ENCODE peak calls at places on chromosomes 13 and 19, in six cellular contexts. A, B, Z, T, O and Q are unnamed samples.

GRCh38 chr13:52846567-52847321 is 1.7 kb downstream of the PCDH8 start:
- ATAC-seq in O (no peak), A (no peak), Z (no peak), B (peak), T (no peak), Q (no peak)

GRCh38 chr13:36837354-36838092 is 18.5 kb downstream of the RFXAP start:
- ATAC-seq in O (no peak), Z (no peak), T (no peak), A (peak), B (no peak), Q (no peak)

GRCh38 chr19:57068921-57069697 is 50.7 kb upstream of the USP29 start:
- ATAC-seq in T (no peak), A (peak), Z (no peak), B (no peak), O (no peak), Q (no peak)

GRCh38 chr13:27425151-27425917 is 915 bp downstream of the GTF3A start:
- ATAC-seq in O (peak), Z (peak), T (peak), A (peak), B (peak), Q (no peak)

GRCh38 chr19:6275170-6275744 is 4.5 kb downstream of the MLLT1 start:
- ATAC-seq in Z (no peak), T (no peak), B (no peak), O (no peak), A (no peak), Q (no peak)

GRCh38 chr19:46932346-46932745 is 71.5 kb downstream of the ARHGAP35 start:
- ATAC-seq in O (peak), Z (no peak), A (no peak), B (no peak), T (no peak), Q (no peak)

GRCh38 chr19:1173160-1173844 is 766 bp downstream of the SBNO2 start:
- ATAC-seq in Z (peak), B (peak), O (no peak), A (no peak), T (peak), Q (no peak)

GRCh38 chr13:113109151-113110047 is 3.8 kb downstream of the F7 start:
- ATAC-seq in Z (no peak), B (peak), A (no peak), T (no peak), O (no peak), Q (no peak)

GRCh38 chr19:48122421-48122820 is 11.8 kb upstream of the PLA2G4C start:
- ATAC-seq in A (no peak), O (no peak), T (no peak), B (no peak), Z (no peak), Q (no peak)

GRCh38 chr13:112213467-112214245 is 146.7 kb downstream of the SOX1 start:
- ATAC-seq in B (peak), T (no peak), Z (no peak), O (no peak), A (peak), Q (no peak)

GRCh38 chr19:6718111-6718740 is 2.2 kb downstream of the C3 start:
- ATAC-seq in A (no peak), O (no peak), Z (no peak), T (no peak), B (no peak), Q (no peak)

GRCh38 chr19:54062643-54063042 is 1.1 kb downstream of the VSTM1 start:
- ATAC-seq in Z (no peak), O (no peak), A (no peak), B (peak), T (no peak), Q (no peak)

GRCh38 chr13:77985866-77986636 is 67.4 kb upstream of the EDNRB start:
- ATAC-seq in B (no peak), Z (no peak), A (no peak), O (no peak), T (no peak), Q (no peak)

GRCh38 chr19:58380037-58380735 is 644 bp downstream of the ZNF837 start:
- ATAC-seq in B (no peak), T (peak), Z (peak), O (peak), A (peak), Q (no peak)

GRCh38 chr13:77810430-77810829 is 108.2 kb downstream of the EDNRB start:
- ATAC-seq in O (peak), A (peak), B (peak), Z (peak), T (no peak), Q (no peak)

GRCh38 chr13:51895906-51896888 is 34.4 kb downstream of the CCDC70 start:
- ATAC-seq in T (peak), B (peak), Z (peak), A (peak), O (peak), Q (no peak)

GRCh38 chr13:51518847-51519246 is 65.4 kb upstream of the WDFY2 start:
- ATAC-seq in B (peak), O (peak), Z (peak), A (no peak), T (no peak), Q (no peak)

GRCh38 chr19:41921280-41922219 is 6.7 kb downstream of the ERFL start:
- ATAC-seq in Z (peak), T (peak), A (no peak), O (peak), B (no peak), Q (no peak)

GRCh38 chr19:5188548-5189317 is 151.9 kb downstream of the PTPRS start:
- ATAC-seq in O (no peak), A (no peak), Z (no peak), B (no peak), T (no peak), Q (no peak)

GRCh38 chr19:5186293-5187050 is 154.1 kb downstream of the PTPRS start:
- ATAC-seq in T (no peak), O (no peak), B (peak), A (no peak), Z (no peak), Q (peak)

GRCh38 chr19:5191091-5191490 is 149.5 kb downstream of the PTPRS start:
- ATAC-seq in T (peak), A (no peak), O (no peak), B (no peak), Z (no peak), Q (no peak)

GRCh38 chr19:5192568-5192967 is 148.0 kb downstream of the PTPRS start:
- ATAC-seq in Z (no peak), A (no peak), O (no peak), T (no peak), B (no peak), Q (no peak)

DNA sequence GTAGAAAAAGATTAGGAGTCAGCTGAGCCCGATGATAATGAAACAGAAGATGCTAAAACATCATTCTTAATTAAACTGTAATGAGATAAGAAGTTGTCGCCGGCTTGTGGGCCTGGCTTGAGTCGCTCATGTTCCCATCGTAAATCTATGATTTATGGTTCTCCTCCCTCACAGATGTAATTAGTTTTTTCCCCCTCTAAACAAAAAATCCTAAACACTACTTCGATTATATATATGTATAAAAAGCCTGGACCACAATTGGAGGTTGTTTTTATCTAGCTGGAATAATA is 151.3 kb downstream of the PTPRS start:
- ATAC-seq in O (no peak), Z (no peak), A (no peak), T (no peak), B (no peak), Q (no peak)
- H3K4me3 ChIP-seq in O (no peak), Z (no peak), A (no peak), T (no peak), B (no peak), Q (no peak)

DNA sequence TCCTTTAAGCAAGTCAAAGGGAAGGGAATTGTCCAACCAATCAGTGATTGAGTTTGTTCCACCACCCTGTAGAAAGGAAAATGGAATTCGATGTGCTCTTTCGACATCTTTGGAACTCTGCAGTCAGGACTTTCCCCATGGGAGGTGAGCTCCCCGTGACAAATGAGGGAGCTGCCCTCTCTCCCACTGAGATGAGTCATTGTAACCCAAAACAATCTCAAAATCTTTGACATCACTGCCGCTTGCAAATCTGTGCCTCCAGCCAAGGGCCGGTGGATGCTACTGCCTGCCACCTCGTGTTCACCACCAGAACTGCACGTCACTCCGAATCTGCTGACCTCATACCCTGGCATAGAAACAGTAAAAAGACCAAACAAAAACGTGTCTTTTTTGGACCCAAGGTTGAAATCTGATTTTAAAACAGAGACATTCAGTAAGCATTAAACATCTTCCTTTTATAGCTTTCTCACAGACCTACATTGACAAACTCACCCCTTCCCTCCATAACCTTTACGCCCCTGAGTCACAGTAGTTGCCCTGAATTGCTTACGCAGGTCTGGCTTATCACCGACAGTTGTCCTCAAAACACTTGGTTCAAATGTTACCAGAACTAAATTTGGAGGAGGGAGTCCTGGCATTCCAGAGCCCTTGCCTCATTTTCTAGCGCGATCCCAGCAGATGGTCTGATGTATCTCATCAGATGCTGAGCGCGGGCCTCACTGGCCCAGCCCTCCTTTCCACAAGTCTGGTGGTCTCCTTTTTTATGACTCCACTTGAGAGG is 105.2 kb downstream of the COL4A2 start:
- ATAC-seq in O (peak), Z (peak), B (peak), A (peak), T (peak), Q (peak)
- TF ChIP-seq EP300 in O (peak), Z (no peak), B (peak), A (no peak), T (no peak), Q (peak)

GRCh38 chr19:23817519-23817918 is 58.8 kb upstream of the ZNF681 start:
- ATAC-seq in T (peak), Z (no peak), O (peak), A (peak), B (no peak), Q (no peak)
- TF ChIP-seq CTCF in T (peak), Z (no peak), O (no peak), A (peak), B (peak), Q (no peak)

GRCh38 chr13:38819053-38819452 is 132.2 kb downstream of the FREM2 start:
- ATAC-seq in O (no peak), Z (peak), B (no peak), A (no peak), T (no peak), Q (no peak)
- H3K4me3 ChIP-seq in O (no peak), Z (no peak), B (no peak), A (no peak), T (no peak), Q (no peak)